ENCODE peak calls at places on chromosome 22, in eight cellular contexts. X, W, R, Y, S, U, Z and I are unnamed samples.

GRCh38 chr22:24994070-24994763 is 41.7 kb downstream of the KIAA1671 start:
- DNase-seq in U (no peak), Z (no peak), W (no peak), S (peak; percentile 84), Y (peak; percentile 70), R (no peak), X (no peak), I (no peak)

GRCh38 chr22:44202261-44202789 is 21.6 kb downstream of the PARVG start:
- DNase-seq in U (peak; percentile 81), Y (no peak), W (no peak), R (peak; percentile 74), X (no peak), S (no peak), Z (peak; percentile 67), I (no peak)

GRCh38 chr22:17606472-17606871 is 22.1 kb downstream of the ATP6V1E1 start:
- DNase-seq in Z (no peak), X (no peak), Y (no peak), W (no peak), R (no peak), S (no peak), U (peak; percentile 69), I (no peak)

GRCh38 chr22:44151661-44152060 is 29.1 kb upstream of the PARVG start:
- DNase-seq in X (no peak), U (peak; percentile 78), Z (no peak), Y (peak; percentile 29), S (peak; percentile 7), W (no peak), R (no peak), I (no peak)

GRCh38 chr22:22981670-22982571 is 88.4 kb upstream of the GNAZ start:
- DNase-seq in U (no peak), S (no peak), X (no peak), W (no peak), R (no peak), Y (no peak), Z (no peak), I (no peak)

GRCh38 chr22:37021710-37022482 is 2.4 kb downstream of the MPST start:
- DNase-seq in R (no peak), U (peak; percentile 64), Y (peak; percentile 31), S (no peak), W (peak; percentile 16), X (peak; percentile 56), Z (no peak), I (no peak)

GRCh38 chr22:29912605-29913398 is 29.8 kb downstream of the MTMR3 start:
- DNase-seq in R (no peak), X (no peak), W (no peak), Z (peak; percentile 82), U (peak; percentile 94), S (no peak), Y (peak; percentile 81), I (no peak)

GRCh38 chr22:28998681-28999080 is 63.0 kb downstream of the C22orf31 start:
- DNase-seq in X (peak; percentile 33), R (no peak), S (no peak), Y (no peak), W (no peak), Z (no peak), U (no peak), I (no peak)

GRCh38 chr22:35470903-35471321 is 69.7 kb upstream of the RASD2 start:
- DNase-seq in Y (no peak), Z (no peak), W (no peak), S (no peak), U (peak; percentile 47), X (no peak), R (no peak), I (no peak)

GRCh38 chr22:30414525-30415047 is 11.0 kb upstream of the MTFP1 start:
- DNase-seq in R (no peak), U (no peak), Y (no peak), S (no peak), W (no peak), Z (no peak), X (no peak), I (no peak)

GRCh38 chr22:30650508-30651116 is 15.0 kb downstream of the SLC35E4 start:
- DNase-seq in Z (no peak), X (no peak), Y (no peak), W (no peak), R (no peak), U (no peak), S (no peak), I (no peak)

GRCh38 chr22:36279219-36279666 is 26.3 kb downstream of the APOL1 start:
- DNase-seq in U (peak; percentile 48), S (no peak), Z (no peak), W (no peak), Y (no peak), R (no peak), X (no peak), I (no peak)

GRCh38 chr22:18954333-18954732 is 18.2 kb upstream of the PRODH start:
- DNase-seq in Z (no peak), X (peak; percentile 79), R (peak; percentile 92), Y (peak; percentile 63), W (peak; percentile 20), U (peak; percentile 64), S (peak; percentile 36), I (no peak)

GRCh38 chr22:27380826-27381225 is 420.7 kb downstream of the MN1 start:
- DNase-seq in X (no peak), W (no peak), Z (no peak), R (no peak), U (no peak), S (no peak), Y (no peak), I (peak; percentile 16)

GRCh38 chr22:27378994-27379393 is 422.6 kb downstream of the MN1 start:
- DNase-seq in X (no peak), W (no peak), Y (no peak), Z (no peak), U (no peak), R (no peak), S (no peak), I (no peak)

GRCh38 chr22:27377901-27378300 is 423.7 kb downstream of the MN1 start:
- DNase-seq in S (no peak), U (peak; percentile 57), W (no peak), Y (no peak), Z (no peak), R (no peak), X (peak; percentile 43), I (no peak)

GRCh38 chr22:27377501-27377900 is 424.1 kb downstream of the MN1 start:
- DNase-seq in Y (no peak), R (no peak), Z (no peak), W (no peak), U (no peak), X (no peak), S (no peak), I (no peak)

DNA sequence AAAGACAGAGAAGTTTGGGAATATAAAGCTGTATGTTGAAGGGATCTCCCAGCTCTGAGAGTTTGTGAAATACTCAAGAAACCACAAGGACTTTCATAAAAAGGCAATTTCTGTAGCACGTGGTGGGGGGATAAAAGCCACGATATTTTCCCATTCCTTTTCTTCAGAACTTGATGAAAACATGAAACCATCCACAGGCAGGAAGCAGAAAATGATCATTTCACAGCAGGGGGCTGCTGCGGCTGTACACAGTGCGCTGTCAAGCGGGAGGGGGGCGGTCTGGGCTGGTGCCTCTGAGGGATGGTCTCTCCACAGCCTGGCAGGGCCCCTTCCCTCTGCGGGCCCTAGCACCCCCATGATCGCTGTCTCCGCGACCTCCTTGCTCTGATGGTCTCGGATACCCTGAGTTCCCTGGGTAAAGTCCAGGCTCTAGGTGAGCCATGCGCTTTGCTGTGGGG is 423.2 kb downstream of the MN1 start:
- DNase-seq in S (no peak), W (no peak), R (no peak), U (peak; percentile 86), Z (no peak), Y (no peak), X (no peak), I (no peak)
- TF ChIP-seq CTCF in S (no peak), W (no peak), R (no peak), U (no peak), Z (no peak), Y (no peak), X (no peak), I (no peak)

GRCh38 chr22:50207383-50208031 is 6.7 kb downstream of the SELENOO start:
- DNase-seq in S (no peak), W (no peak), U (no peak), Z (no peak), X (no peak), R (no peak), Y (no peak), I (no peak)

GRCh38 chr22:50205781-50206569 is 5.2 kb downstream of the SELENOO start:
- DNase-seq in W (no peak), R (peak; percentile 83), U (no peak), Y (no peak), S (no peak), Z (no peak), X (no peak), I (no peak)

GRCh38 chr22:50208939-50209892 is 8.4 kb downstream of the SELENOO start:
- DNase-seq in U (no peak), S (no peak), X (peak; percentile 52), Y (no peak), Z (no peak), W (no peak), R (peak; percentile 84), I (no peak)

GRCh38 chr22:50208430-50208938 is 7.7 kb downstream of the SELENOO start:
- DNase-seq in X (no peak), W (no peak), Z (no peak), R (no peak), Y (no peak), U (no peak), S (no peak), I (no peak)

DNA sequence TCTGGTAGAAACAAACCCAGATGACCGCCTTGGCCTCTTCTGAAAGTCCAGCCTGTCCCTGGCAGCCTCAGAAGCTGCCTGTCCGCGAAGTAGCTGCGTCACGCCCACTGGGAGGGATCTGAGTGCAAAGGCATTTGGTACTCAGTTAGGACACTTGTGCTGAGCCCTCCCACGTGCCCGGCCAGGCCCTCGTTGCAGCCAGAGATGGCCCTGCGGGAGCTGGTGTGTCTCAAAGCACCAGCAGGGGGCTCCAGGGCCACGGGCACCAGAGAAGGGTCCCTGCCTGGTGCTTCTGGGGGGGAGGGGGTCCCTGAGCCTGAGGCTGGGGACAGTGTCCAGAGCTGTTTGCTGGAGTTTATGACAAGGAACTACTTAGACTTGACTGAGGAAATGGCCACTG is 5.8 kb downstream of the SELENOO start:
- DNase-seq in U (peak; percentile 31), Y (no peak), Z (no peak), X (peak; percentile 51), R (peak; percentile 82), S (no peak), W (no peak), I (no peak)
- TF ChIP-seq CTCF in U (peak; percentile 63), Y (peak; percentile 54), Z (peak; percentile 56), X (peak; percentile 19), R (no peak), S (peak; percentile 18), W (peak; percentile 32), I (peak; percentile 72)

DNA sequence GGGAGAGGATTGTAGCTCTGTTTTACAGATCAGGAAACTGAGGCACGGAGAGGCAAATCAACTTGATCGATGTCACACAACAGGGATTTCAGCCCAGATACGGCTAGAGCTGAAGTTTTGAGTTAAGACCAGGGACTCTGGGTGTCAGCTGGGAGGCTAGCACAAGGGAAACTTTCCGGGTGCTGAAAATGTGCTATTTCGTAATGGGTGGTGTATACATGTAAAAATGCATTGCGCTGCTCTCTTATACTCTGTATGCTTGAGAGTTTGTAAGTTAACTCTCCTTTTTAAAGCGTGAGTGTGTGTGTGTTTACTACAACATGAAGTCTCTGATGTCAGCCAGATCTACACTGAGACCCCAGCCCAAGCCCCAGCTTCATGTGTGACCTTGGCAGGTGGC is 227.6 kb downstream of the MN1 start:
- DNase-seq in X (no peak), U (peak; percentile 35), R (no peak), W (no peak), Y (no peak), S (no peak), Z (no peak), I (no peak)
- TF ChIP-seq CTCF in X (no peak), U (no peak), R (no peak), W (no peak), Y (no peak), S (no peak), Z (no peak), I (no peak)

GRCh38 chr22:46910624-46911023 is 148.2 kb downstream of the TBC1D22A start:
- DNase-seq in R (peak; percentile 78), W (no peak), Z (no peak), U (no peak), S (no peak), Y (no peak), X (no peak), I (no peak)
- TF ChIP-seq CTCF in R (no peak), W (no peak), Z (no peak), U (no peak), S (no peak), Y (no peak), X (no peak), I (no peak)